ENCODE peak calls at places on chromosome 3, in four cellular contexts. U, R, S and C are unnamed samples.

GRCh38 chr3:52080830-52081719 is 24.7 kb upstream of the DUSP7 start:
- DNase-seq in U (no peak), R (no peak), S (no peak), C (no peak)

GRCh38 chr3:123275691-123276090 is 73.9 kb downstream of the SEC22A start:
- DNase-seq in U (no peak), R (no peak), S (no peak), C (no peak)

GRCh38 chr3:56397798-56398197 is 70.5 kb downstream of the ERC2 start:
- DNase-seq in U (no peak), R (no peak), S (no peak), C (no peak)

GRCh38 chr3:179036226-179036625 is 35.4 kb downstream of the ZMAT3 start:
- DNase-seq in U (no peak), R (peak; percentile 20), S (no peak), C (no peak)

GRCh38 chr3:16993227-16993626 is 108.5 kb downstream of the PLCL2 start:
- DNase-seq in U (no peak), R (peak; percentile 69), S (no peak), C (no peak)

GRCh38 chr3:187669675-187670504 is at the start of gene SST:
- DNase-seq in U (no peak), R (peak; percentile 70), S (no peak), C (no peak)

GRCh38 chr3:61725851-61726333 is 164.5 kb downstream of the PTPRG start:
- DNase-seq in U (no peak), R (peak; percentile 42), S (no peak), C (no peak)

GRCh38 chr3:126179825-126180476 is 435 bp downstream of the ALDH1L1 start:
- DNase-seq in U (no peak), R (no peak), S (no peak), C (peak; percentile 76)

GRCh38 chr3:139558351-139559170 is 19.0 kb upstream of the RBP1 start:
- DNase-seq in U (no peak), R (no peak), S (no peak), C (no peak)

GRCh38 chr3:11832964-11833621 is 13.6 kb downstream of the TAMM41 start:
- DNase-seq in U (no peak), R (no peak), S (no peak), C (no peak)

GRCh38 chr3:111904376-111905241 is 45.5 kb downstream of the PHLDB2 start:
- DNase-seq in U (no peak), R (peak; percentile 94), S (no peak), C (no peak)

GRCh38 chr3:86178095-86178494 is 812.9 kb downstream of the VGLL3 start:
- DNase-seq in U (no peak), R (no peak), S (no peak), C (no peak)

GRCh38 chr3:64166584-64167155 is 58.6 kb downstream of the PRICKLE2 start:
- DNase-seq in U (no peak), R (peak; percentile 35), S (no peak), C (no peak)

GRCh38 chr3:54374214-54374855 is 252.0 kb downstream of the CACNA2D3 start:
- DNase-seq in U (no peak), R (peak; percentile 19), S (no peak), C (no peak)

GRCh38 chr3:75242012-75242411 is 422.1 kb upstream of the FRG2C start:
- DNase-seq in U (no peak), R (no peak), S (no peak), C (no peak)

GRCh38 chr3:196193037-196193737 is 18.0 kb downstream of the ZDHHC19 start:
- DNase-seq in U (no peak), R (no peak), S (no peak), C (no peak)

GRCh38 chr3:119891944-119892721 is 110.2 kb downstream of the NR1I2 start:
- DNase-seq in U (peak; percentile 47), R (peak; percentile 83), S (no peak), C (no peak)

GRCh38 chr3:146464005-146464595 is 5.3 kb downstream of the PLSCR2 start:
- DNase-seq in U (no peak), R (peak; percentile 72), S (no peak), C (no peak)

GRCh38 chr3:177615015-177615414 is 417.7 kb upstream of the TBL1XR1 start:
- DNase-seq in U (no peak), R (peak; percentile 62), S (no peak), C (peak; percentile 82)

GRCh38 chr3:45110185-45110833 is 35.9 kb downstream of the CDCP1 start:
- DNase-seq in U (peak; percentile 33), R (no peak), S (no peak), C (no peak)

GRCh38 chr3:159964166-159964973 is 24.3 kb upstream of the IL12A start:
- DNase-seq in U (no peak), R (peak; percentile 86), S (no peak), C (no peak)

GRCh38 chr3:194431553-194431952 is 32.5 kb upstream of the GP5 start:
- DNase-seq in U (no peak), R (no peak), S (no peak), C (no peak)

GRCh38 chr3:12978682-12979081 is 94.5 kb downstream of the IQSEC1 start:
- DNase-seq in U (no peak), R (no peak), S (no peak), C (no peak)

GRCh38 chr3:168620854-168621253 is 525.1 kb upstream of the GOLIM4 start:
- DNase-seq in U (no peak), R (peak; percentile 32), S (no peak), C (no peak)

GRCh38 chr3:169122407-169122806 is 541.1 kb downstream of the MECOM start:
- DNase-seq in U (no peak), R (no peak), S (no peak), C (no peak)

GRCh38 chr3:148800414-148800813 is 27.2 kb upstream of the CPB1 start:
- DNase-seq in U (no peak), R (no peak), S (no peak), C (no peak)

GRCh38 chr3:154132777-154133375 is 11.7 kb downstream of the ARHGEF26 start:
- DNase-seq in U (no peak), R (no peak), S (no peak), C (no peak)

GRCh38 chr3:13708871-13709595 is 160.1 kb downstream of the FBLN2 start:
- DNase-seq in U (peak; percentile 0), R (no peak), S (no peak), C (peak; percentile 30)